ENCODE peak calls at places on chromosomes 4 and X, in four cellular contexts. W, H, D and Y are unnamed samples.

GRCh38 chrX:17944833-17945497 is 83.9 kb upstream of the RAI2 start:
- DNase-seq in W (no peak), H (no peak), D (no peak), Y (peak; percentile 12)

GRCh38 chrX:3699841-3700381 is 13.5 kb downstream of the PRKX start:
- DNase-seq in W (no peak), H (no peak), D (no peak), Y (no peak)

GRCh38 chr4:3675251-3676115 is 90.7 kb upstream of the ADRA2C start:
- DNase-seq in W (no peak), H (no peak), D (peak; percentile 36), Y (no peak)

GRCh38 chr4:38660838-38661237 is 3.2 kb upstream of the KLF3 start:
- DNase-seq in W (no peak), H (no peak), D (no peak), Y (no peak)

GRCh38 chr4:26088433-26088928 is 174.5 kb downstream of the SMIM20 start:
- DNase-seq in W (no peak), H (no peak), D (no peak), Y (peak; percentile 55)

GRCh38 chr4:57418133-57418532 is 307.9 kb upstream of the IGFBP7 start:
- DNase-seq in W (no peak), H (no peak), D (no peak), Y (no peak)

GRCh38 chrX:132491191-132491590 is 2.4 kb upstream of the MBNL3 start:
- DNase-seq in W (no peak), H (peak; percentile 22), D (no peak), Y (peak; percentile 27)

GRCh38 chr4:41866799-41867677 is 68.2 kb upstream of the TMEM33 start:
- DNase-seq in W (no peak), H (no peak), D (no peak), Y (no peak)

GRCh38 chrX:41922694-41923171 is 621 bp downstream of the CASK start:
- DNase-seq in W (no peak), H (peak; percentile 21), D (peak; percentile 47), Y (peak; percentile 21)

GRCh38 chrX:15816886-15817285 is 26.6 kb downstream of the ZRSR2 start:
- DNase-seq in W (no peak), H (no peak), D (no peak), Y (peak; percentile 66)

GRCh38 chrX:153226344-153227190 is 47.5 kb downstream of the MAGEA1 start:
- DNase-seq in W (no peak), H (no peak), D (peak; percentile 86), Y (peak; percentile 8)

GRCh38 chrX:54182194-54182863 is 725 bp downstream of the FAM120C start:
- DNase-seq in W (peak; percentile 85), H (peak; percentile 70), D (peak; percentile 82), Y (peak; percentile 74)

GRCh38 chrX:114051667-114052315 is 532.1 kb upstream of the HTR2C start:
- DNase-seq in W (no peak), H (no peak), D (no peak), Y (no peak)

GRCh38 chrX:50813843-50814661 is at the start of gene SHROOM4:
- DNase-seq in W (peak; percentile 84), H (peak; percentile 46), D (peak; percentile 66), Y (no peak)

GRCh38 chr4:24180586-24180985 is 290.7 kb upstream of the PPARGC1A start:
- DNase-seq in W (no peak), H (no peak), D (no peak), Y (no peak)

GRCh38 chr4:94939791-94940530 is 182.2 kb downstream of the BMPR1B start:
- DNase-seq in W (no peak), H (no peak), D (no peak), Y (no peak)

GRCh38 chrX:7552758-7553157 is 290.2 kb upstream of the VCX start:
- DNase-seq in W (no peak), H (no peak), D (no peak), Y (no peak)
- TF ChIP-seq CTCF in W (peak; percentile 45), H (no peak), D (no peak), Y (no peak)

GRCh38 chr4:32161382-32161781 is 1441.2 kb downstream of the PCDH7 start:
- DNase-seq in W (no peak), H (no peak), D (no peak), Y (no peak)
- TF ChIP-seq CTCF in W (no peak), H (no peak), D (no peak), Y (no peak)

GRCh38 chrX:28659269-28659668 is 72.0 kb downstream of the IL1RAPL1 start:
- DNase-seq in W (no peak), H (no peak), D (no peak), Y (no peak)
- TF ChIP-seq CTCF in W (peak; percentile 9), H (no peak), D (no peak), Y (peak; percentile 27)

GRCh38 chr4:143587703-143588102 is 74.2 kb downstream of the SMARCA5 start:
- DNase-seq in W (no peak), H (no peak), D (no peak), Y (no peak)
- TF ChIP-seq CTCF in W (no peak), H (no peak), D (no peak), Y (no peak)